ENCODE peak calls at places on chromosomes 6 and 20, in seven cellular contexts. P, W, C, B, V, J and F are unnamed samples.

GRCh38 chr20:9912858-9913434 is 74.1 kb upstream of the PAK5 start:
- DNase-seq in J (no peak), B (peak), C (peak), W (peak), P (peak), V (no peak), F (peak)

GRCh38 chr20:23115823-23116222 is 29.7 kb upstream of the CD93 start:
- DNase-seq in V (no peak), J (no peak), B (no peak), W (no peak), P (no peak), C (no peak), F (no peak)

GRCh38 chr20:34615477-34615876 is 57.0 kb downstream of the MAP1LC3A start:
- DNase-seq in W (no peak), C (no peak), B (no peak), P (no peak), V (no peak), J (peak), F (no peak)

GRCh38 chr6:79170915-79171314 is 63.6 kb downstream of the HMGN3 start:
- DNase-seq in C (no peak), J (no peak), W (no peak), V (no peak), B (peak), P (no peak), F (no peak)

GRCh38 chr20:40991181-40991889 is 37.3 kb upstream of the TOP1 start:
- DNase-seq in P (no peak), V (no peak), C (peak), J (no peak), B (no peak), W (peak), F (no peak)

GRCh38 chr6:75579951-75580350 is 21.7 kb upstream of the SENP6 start:
- DNase-seq in J (no peak), B (no peak), C (no peak), P (no peak), W (no peak), V (no peak), F (no peak)

GRCh38 chr6:150711584-150712501 is 112.2 kb downstream of the PLEKHG1 start:
- DNase-seq in W (peak), C (no peak), V (peak), J (no peak), B (no peak), P (no peak), F (peak)

GRCh38 chr20:44154521-44155001 is 32.4 kb downstream of the JPH2 start:
- DNase-seq in W (no peak), V (no peak), C (no peak), J (peak), P (no peak), B (no peak), F (no peak)

GRCh38 chr20:17327185-17327780 is 100.4 kb downstream of the PCSK2 start:
- DNase-seq in P (no peak), B (peak), C (no peak), V (no peak), J (no peak), W (peak), F (peak)

GRCh38 chr6:53906103-53906502 is 111.3 kb downstream of the LRRC1 start:
- DNase-seq in P (no peak), W (no peak), J (no peak), B (no peak), C (no peak), V (no peak), F (no peak)

GRCh38 chr6:3625980-3626533 is 125.5 kb downstream of the PXDC1 start:
- DNase-seq in V (no peak), C (no peak), P (no peak), B (peak), W (no peak), J (no peak), F (no peak)

GRCh38 chr6:30776361-30777223 is 32.2 kb upstream of the IER3 start:
- DNase-seq in W (no peak), V (no peak), C (no peak), J (no peak), P (no peak), B (no peak), F (no peak)